ENCODE peak calls at places on chromosomes 13 and 19, in five cellular contexts. P is substantia nigra, I is T-cell, Q is NCI-H1417, B is HepG2. X is an unnamed sample.

GRCh38 chr19:1046836-1047695 is 7.2 kb downstream of the ABCA7 start:
- DNase-seq in I (no peak), B (no peak), P (no peak), Q (no peak), X (no peak)

GRCh38 chr13:42498521-42498920 is 75.4 kb upstream of the TNFSF11 start:
- DNase-seq in I (no peak), P (no peak), B (no peak), Q (no peak), X (no peak)

GRCh38 chr19:38095411-38096308 is 128.4 kb downstream of the DPF1 start:
- DNase-seq in Q (peak; percentile 86), B (peak; percentile 46), I (peak; percentile 47), P (peak; percentile 51), X (peak; percentile 53)

GRCh38 chr13:36673838-36674326 is at the start of gene SERTM1:
- DNase-seq in P (no peak), Q (peak; percentile 88), B (no peak), I (no peak), X (no peak)

GRCh38 chr13:45473627-45474026 is 8.9 kb downstream of the COG3 start:
- DNase-seq in P (no peak), I (peak; percentile 11), Q (no peak), B (peak; percentile 43), X (no peak)

GRCh38 chr13:48486836-48487235 is 46.0 kb downstream of the RCBTB2 start:
- DNase-seq in B (no peak), P (no peak), I (no peak), Q (no peak), X (no peak)

GRCh38 chr13:84609716-84610115 is 727.4 kb upstream of the SLITRK1 start:
- DNase-seq in P (no peak), B (no peak), I (no peak), Q (no peak), X (no peak)

GRCh38 chr19:1384478-1385110 is 887 bp downstream of the NDUFS7 start:
- DNase-seq in I (no peak), P (no peak), B (no peak), Q (no peak), X (no peak)

GRCh38 chr19:56119585-56119978 is 1.5 kb downstream of the ZNF787 start:
- DNase-seq in I (no peak), B (peak; percentile 35), Q (no peak), P (no peak), X (no peak)

GRCh38 chr13:42170029-42170428 is 101.9 kb upstream of the AKAP11 start:
- DNase-seq in Q (no peak), P (no peak), B (no peak), I (no peak), X (no peak)

GRCh38 chr19:38387550-38388309 is at the start of gene GGN:
- DNase-seq in P (peak; percentile 48), I (peak; percentile 74), Q (peak; percentile 95), B (peak; percentile 49), X (peak; percentile 69)

GRCh38 chr13:48142437-48142836 is 47.5 kb upstream of the MED4 start:
- DNase-seq in B (no peak), P (no peak), Q (no peak), I (no peak), X (peak; percentile 34)

GRCh38 chr19:18171605-18172327 is 1.8 kb upstream of the IFI30 start:
- DNase-seq in P (no peak), Q (no peak), B (no peak), I (no peak), X (no peak)

GRCh38 chr13:99687728-99688397 is 186.6 kb downstream of the TM9SF2 start:
- DNase-seq in P (no peak), I (no peak), Q (no peak), B (no peak), X (no peak)

GRCh38 chr19:44735011-44735410 is 13.5 kb upstream of the BCL3 start:
- DNase-seq in P (no peak), B (no peak), Q (no peak), I (no peak), X (no peak)

GRCh38 chr19:7655581-7655980 is 13.3 kb upstream of the RETN start:
- DNase-seq in B (no peak), Q (no peak), I (no peak), P (no peak), X (no peak)

GRCh38 chr19:35216833-35217707 is 11.5 kb downstream of the FAM187B start:
- DNase-seq in I (peak; percentile 24), P (no peak), B (no peak), Q (no peak), X (no peak)

GRCh38 chr19:10642473-10642872 is 11.7 kb upstream of the ILF3 start:
- DNase-seq in Q (no peak), I (no peak), P (no peak), B (no peak), X (no peak)

GRCh38 chr19:11881151-11881800 is 6.3 kb upstream of the ZNF69 start:
- DNase-seq in I (peak; percentile 52), P (peak; percentile 28), Q (peak; percentile 40), B (peak; percentile 49), X (peak; percentile 48)

GRCh38 chr19:30784850-30785459 is 412.8 kb downstream of the ZNF536 start:
- DNase-seq in I (peak; percentile 41), Q (peak; percentile 63), B (peak; percentile 16), P (peak; percentile 16), X (peak; percentile 12)

GRCh38 chr13:39612023-39612637 is 9.1 kb upstream of the LHFPL6 start:
- DNase-seq in B (peak; percentile 58), Q (peak; percentile 73), I (peak; percentile 54), P (peak; percentile 50), X (peak; percentile 13)

GRCh38 chr13:72221276-72221962 is 354.4 kb upstream of the DACH1 start:
- DNase-seq in P (no peak), B (peak; percentile 28), I (no peak), Q (peak; percentile 28), X (no peak)

GRCh38 chr13:22114630-22115311 is 443.9 kb downstream of the FGF9 start:
- DNase-seq in I (peak; percentile 17), P (no peak), Q (no peak), B (no peak), X (peak; percentile 75)

GRCh38 chr13:39599842-39600241 is 3.2 kb downstream of the LHFPL6 start:
- DNase-seq in B (no peak), Q (no peak), I (no peak), P (no peak), X (no peak)

GRCh38 chr19:55368701-55369563 is 1.3 kb downstream of the IL11 start:
- DNase-seq in B (no peak), Q (no peak), I (no peak), P (no peak), X (no peak)

GRCh38 chr19:3358919-3359849 is 7.2 kb upstream of the NFIC start:
- DNase-seq in Q (peak; percentile 66), I (peak; percentile 69), B (no peak), P (peak; percentile 64), X (peak; percentile 40)

GRCh38 chr13:105442941-105443340 is 1092.5 kb downstream of the EFNB2 start:
- DNase-seq in Q (no peak), P (no peak), B (no peak), I (no peak), X (no peak)

GRCh38 chr13:48626077-48626449 is 27.7 kb upstream of the CYSLTR2 start:
- DNase-seq in I (no peak), Q (no peak), P (no peak), B (peak; percentile 91), X (no peak)

GRCh38 chr13:48233097-48233885 is at the start of gene ITM2B:
- DNase-seq in P (peak; percentile 80), I (peak; percentile 53), B (peak; percentile 56), Q (peak; percentile 54), X (peak; percentile 47)

GRCh38 chr13:97621631-97622030 is 187.7 kb downstream of the RAP2A start:
- DNase-seq in I (no peak), P (no peak), B (no peak), Q (no peak), X (no peak)

GRCh38 chr19:5478241-5478924 is 23.2 kb downstream of the ZNRF4 start:
- DNase-seq in I (no peak), B (no peak), Q (no peak), P (no peak), X (no peak)

X was measured in stimulated activated naive B cell treated with anti-CD40 and anti-IgM and Interleukin-4, amounts not matched to agents 10 μg/mL and 1 μg/mL and 100 μg/mL, for 72 hours.